ENCODE peak calls at places on chromosome 16, in six cellular contexts. One of them, this sample, is unnamed.
A peak's percentile ranks its signal among the peaks of the same experiment; 100 is the strongest.

GRCh38 chr16:50002190-50002589 is 22.8 kb upstream of the CNEP1R1 start:
- DNase-seq in mesendoderm: no peak
- DNase-seq in H9: no peak
- DNase-seq in neuronal stem cell: no peak
- DNase-seq in IMR-90: no peak
- DNase-seq in mesenchymal stem cell: no peak
- DNase-seq in this sample: no peak

GRCh38 chr16:16861546-16861945 is 482.6 kb downstream of the NPIPA7 start:
- DNase-seq in mesendoderm: peak; percentile 55
- DNase-seq in H9: peak; percentile 56
- DNase-seq in neuronal stem cell: peak; percentile 55
- DNase-seq in IMR-90: peak; percentile 32
- DNase-seq in mesenchymal stem cell: peak; percentile 0
- DNase-seq in this sample: peak; percentile 71

GRCh38 chr16:19085679-19086200 is 18.3 kb downstream of the COQ7 start:
- DNase-seq in mesendoderm: peak; percentile 29
- DNase-seq in H9: no peak
- DNase-seq in neuronal stem cell: no peak
- DNase-seq in IMR-90: no peak
- DNase-seq in mesenchymal stem cell: peak; percentile 34
- DNase-seq in this sample: no peak

GRCh38 chr16:72246423-72246822 is 74.5 kb upstream of the PMFBP1 start:
- DNase-seq in mesendoderm: no peak
- DNase-seq in H9: no peak
- DNase-seq in neuronal stem cell: no peak
- DNase-seq in IMR-90: no peak
- DNase-seq in mesenchymal stem cell: no peak
- DNase-seq in this sample: no peak

GRCh38 chr16:69088684-69089083 is 16.8 kb upstream of the HAS3 start:
- DNase-seq in mesendoderm: no peak
- DNase-seq in H9: no peak
- DNase-seq in neuronal stem cell: no peak
- DNase-seq in IMR-90: no peak
- DNase-seq in mesenchymal stem cell: no peak
- DNase-seq in this sample: no peak

GRCh38 chr16:47965439-47965838 is 190.4 kb downstream of the ABCC12 start:
- DNase-seq in mesendoderm: peak; percentile 93
- DNase-seq in H9: peak; percentile 70
- DNase-seq in neuronal stem cell: peak; percentile 70
- DNase-seq in IMR-90: peak; percentile 50
- DNase-seq in mesenchymal stem cell: no peak
- DNase-seq in this sample: peak; percentile 3

GRCh38 chr16:23254338-23254737 is 47.8 kb upstream of the SCNN1B start:
- DNase-seq in mesendoderm: peak; percentile 14
- DNase-seq in H9: no peak
- DNase-seq in neuronal stem cell: no peak
- DNase-seq in IMR-90: peak; percentile 48
- DNase-seq in mesenchymal stem cell: no peak
- DNase-seq in this sample: peak; percentile 43

GRCh38 chr16:87226926-87227650 is 90.1 kb downstream of the C16orf95 start:
- DNase-seq in mesendoderm: no peak
- DNase-seq in H9: no peak
- DNase-seq in neuronal stem cell: no peak
- DNase-seq in IMR-90: peak; percentile 93
- DNase-seq in mesenchymal stem cell: peak; percentile 82
- DNase-seq in this sample: no peak

GRCh38 chr16:58269526-58269925 is 25.3 kb downstream of the PRSS54 start:
- DNase-seq in mesendoderm: no peak
- DNase-seq in H9: no peak
- DNase-seq in neuronal stem cell: no peak
- DNase-seq in IMR-90: peak; percentile 40
- DNase-seq in mesenchymal stem cell: peak; percentile 6
- DNase-seq in this sample: no peak

GRCh38 chr16:57757883-57758282 is 22.3 kb downstream of the KATNB1 start:
- DNase-seq in mesendoderm: no peak
- DNase-seq in H9: no peak
- DNase-seq in neuronal stem cell: no peak
- DNase-seq in IMR-90: no peak
- DNase-seq in mesenchymal stem cell: no peak
- DNase-seq in this sample: no peak

GRCh38 chr16:57253410-57253927 is 8.4 kb downstream of the ARL2BP start:
- DNase-seq in mesendoderm: no peak
- DNase-seq in H9: no peak
- DNase-seq in neuronal stem cell: no peak
- DNase-seq in IMR-90: no peak
- DNase-seq in mesenchymal stem cell: no peak
- DNase-seq in this sample: no peak

GRCh38 chr16:66166451-66166850 is 200.0 kb upstream of the CDH5 start:
- DNase-seq in mesendoderm: no peak
- DNase-seq in H9: no peak
- DNase-seq in neuronal stem cell: no peak
- DNase-seq in IMR-90: peak; percentile 12
- DNase-seq in mesenchymal stem cell: no peak
- DNase-seq in this sample: no peak

GRCh38 chr16:85991425-85991824 is 92.5 kb downstream of the IRF8 start:
- DNase-seq in mesendoderm: no peak
- DNase-seq in H9: no peak
- DNase-seq in neuronal stem cell: no peak
- DNase-seq in IMR-90: no peak
- DNase-seq in mesenchymal stem cell: no peak
- DNase-seq in this sample: no peak

GRCh38 chr16:89152831-89153700 is 18.5 kb upstream of the CDH15 start:
- DNase-seq in mesendoderm: no peak
- DNase-seq in H9: no peak
- DNase-seq in neuronal stem cell: no peak
- DNase-seq in IMR-90: no peak
- DNase-seq in mesenchymal stem cell: no peak
- DNase-seq in this sample: no peak

GRCh38 chr16:14131774-14132695 is 60.9 kb downstream of the MRTFB start:
- DNase-seq in mesendoderm: no peak
- DNase-seq in H9: no peak
- DNase-seq in neuronal stem cell: no peak
- DNase-seq in IMR-90: peak; percentile 16
- DNase-seq in mesenchymal stem cell: peak; percentile 27
- DNase-seq in this sample: no peak

GRCh38 chr16:88760424-88761142 is 24.4 kb downstream of the PIEZO1 start:
- DNase-seq in mesendoderm: no peak
- DNase-seq in H9: no peak
- DNase-seq in neuronal stem cell: no peak
- DNase-seq in IMR-90: no peak
- DNase-seq in mesenchymal stem cell: no peak
- DNase-seq in this sample: peak; percentile 49

GRCh38 chr16:9518054-9518453 is 426.6 kb downstream of the HAPSTR1 start:
- DNase-seq in mesendoderm: no peak
- DNase-seq in H9: no peak
- DNase-seq in neuronal stem cell: no peak
- DNase-seq in IMR-90: no peak
- DNase-seq in mesenchymal stem cell: no peak
- DNase-seq in this sample: no peak

GRCh38 chr16:48897698-48898205 is 287.8 kb upstream of the N4BP1 start:
- DNase-seq in mesendoderm: no peak
- DNase-seq in H9: peak; percentile 1
- DNase-seq in neuronal stem cell: no peak
- DNase-seq in IMR-90: no peak
- DNase-seq in mesenchymal stem cell: no peak
- DNase-seq in this sample: no peak

GRCh38 chr16:86949116-86949515 is 368.1 kb downstream of the C16orf95 start:
- DNase-seq in mesendoderm: no peak
- DNase-seq in H9: no peak
- DNase-seq in neuronal stem cell: no peak
- DNase-seq in IMR-90: no peak
- DNase-seq in mesenchymal stem cell: peak; percentile 13
- DNase-seq in this sample: no peak

GRCh38 chr16:57643166-57643813 is 14.9 kb downstream of the ADGRG1 start:
- DNase-seq in mesendoderm: peak; percentile 62
- DNase-seq in H9: no peak
- DNase-seq in neuronal stem cell: no peak
- DNase-seq in IMR-90: peak; percentile 70
- DNase-seq in mesenchymal stem cell: peak; percentile 37
- DNase-seq in this sample: no peak

GRCh38 chr16:63129411-63130125 is 1093.3 kb upstream of the CDH8 start:
- DNase-seq in mesendoderm: no peak
- DNase-seq in H9: peak; percentile 34
- DNase-seq in neuronal stem cell: no peak
- DNase-seq in IMR-90: no peak
- DNase-seq in mesenchymal stem cell: no peak
- DNase-seq in this sample: no peak

GRCh38 chr16:70693231-70693671 is 7.4 kb upstream of the MTSS2 start:
- DNase-seq in mesendoderm: no peak
- DNase-seq in H9: no peak
- DNase-seq in neuronal stem cell: no peak
- DNase-seq in IMR-90: no peak
- DNase-seq in mesenchymal stem cell: peak; percentile 66
- DNase-seq in this sample: peak; percentile 73

GRCh38 chr16:75130150-75130771 is 13.7 kb upstream of the LDHD start:
- DNase-seq in mesendoderm: peak; percentile 77
- DNase-seq in H9: peak; percentile 52
- DNase-seq in neuronal stem cell: no peak
- DNase-seq in IMR-90: no peak
- DNase-seq in mesenchymal stem cell: no peak
- DNase-seq in this sample: no peak

GRCh38 chr16:65770752-65771151 is 595.7 kb upstream of the CDH5 start:
- DNase-seq in mesendoderm: peak; percentile 20
- DNase-seq in H9: no peak
- DNase-seq in neuronal stem cell: no peak
- DNase-seq in IMR-90: no peak
- DNase-seq in mesenchymal stem cell: no peak
- DNase-seq in this sample: peak; percentile 37

GRCh38 chr16:82830944-82831343 is 204.2 kb downstream of the CDH13 start:
- DNase-seq in mesendoderm: peak; percentile 53
- DNase-seq in H9: no peak
- DNase-seq in neuronal stem cell: no peak
- DNase-seq in IMR-90: no peak
- DNase-seq in mesenchymal stem cell: no peak
- DNase-seq in this sample: no peak

GRCh38 chr16:82832861-82833260 is 206.1 kb downstream of the CDH13 start:
- DNase-seq in mesendoderm: no peak
- DNase-seq in H9: no peak
- DNase-seq in neuronal stem cell: no peak
- DNase-seq in IMR-90: peak; percentile 90
- DNase-seq in mesenchymal stem cell: peak; percentile 13
- DNase-seq in this sample: no peak

GRCh38 chr16:82835487-82836160 is 208.9 kb downstream of the CDH13 start:
- DNase-seq in mesendoderm: peak; percentile 27
- DNase-seq in H9: no peak
- DNase-seq in neuronal stem cell: no peak
- DNase-seq in IMR-90: peak; percentile 54
- DNase-seq in mesenchymal stem cell: no peak
- DNase-seq in this sample: peak; percentile 3

GRCh38 chr16:82834156-82834758 is 207.5 kb downstream of the CDH13 start:
- DNase-seq in mesendoderm: peak; percentile 13
- DNase-seq in H9: no peak
- DNase-seq in neuronal stem cell: no peak
- DNase-seq in IMR-90: peak; percentile 46
- DNase-seq in mesenchymal stem cell: no peak
- DNase-seq in this sample: no peak
- H2BK5ac ChIP-seq in mesendoderm: no peak overlapping the region
- H2BK5ac ChIP-seq in H9: no peak overlapping the region
- H2BK5ac ChIP-seq in neuronal stem cell: no peak overlapping the region
- H2BK5ac ChIP-seq in IMR-90: no peak overlapping the region
- H2BK5ac ChIP-seq in mesenchymal stem cell: no peak overlapping the region
- H2BK5ac ChIP-seq in this sample: no peak overlapping the region

GRCh38 chr16:28821874-28822519 is 802 bp upstream of the ATXN2L start:
- DNase-seq in mesendoderm: peak; percentile 75
- DNase-seq in H9: no peak
- DNase-seq in neuronal stem cell: no peak
- DNase-seq in IMR-90: no peak
- DNase-seq in mesenchymal stem cell: no peak
- DNase-seq in this sample: no peak

GRCh38 chr16:28823291-28823718 is 506 bp downstream of the ATXN2L start:
- DNase-seq in mesendoderm: no peak
- DNase-seq in H9: no peak
- DNase-seq in neuronal stem cell: no peak
- DNase-seq in IMR-90: no peak
- DNase-seq in mesenchymal stem cell: no peak
- DNase-seq in this sample: no peak

GRCh38 chr16:28824548-28824973 is 1.8 kb downstream of the ATXN2L start:
- DNase-seq in mesendoderm: no peak
- DNase-seq in H9: no peak
- DNase-seq in neuronal stem cell: no peak
- DNase-seq in IMR-90: no peak
- DNase-seq in mesenchymal stem cell: no peak
- DNase-seq in this sample: peak; percentile 6

GRCh38 chr16:28822520-28823290 is at the start of gene ATXN2L:
- DNase-seq in mesendoderm: peak; percentile 95
- DNase-seq in H9: peak; percentile 86
- DNase-seq in neuronal stem cell: peak; percentile 90
- DNase-seq in IMR-90: peak; percentile 96
- DNase-seq in mesenchymal stem cell: peak; percentile 96
- DNase-seq in this sample: peak; percentile 97

GRCh38 chr16:28823719-28824547 is 1.1 kb downstream of the ATXN2L start:
- DNase-seq in mesendoderm: peak; percentile 99
- DNase-seq in H9: peak; percentile 98
- DNase-seq in neuronal stem cell: peak; percentile 96
- DNase-seq in IMR-90: peak; percentile 98
- DNase-seq in mesenchymal stem cell: peak; percentile 99
- DNase-seq in this sample: peak; percentile 92
- H3K4ac ChIP-seq in mesendoderm: peak overlapping the region; percentile 100
- H3K4ac ChIP-seq in H9: no peak overlapping the region
- H3K4ac ChIP-seq in neuronal stem cell: no peak overlapping the region
- H3K4ac ChIP-seq in IMR-90: peak overlapping the region; percentile 100
- H3K4ac ChIP-seq in mesenchymal stem cell: peak overlapping the region; percentile 100
- H3K4ac ChIP-seq in this sample: peak overlapping the region; percentile 100

GRCh38 chr16:67429053-67429798 is 1.7 kb upstream of the HSD11B2 start:
- DNase-seq in mesendoderm: no peak
- DNase-seq in H9: no peak
- DNase-seq in neuronal stem cell: no peak
- DNase-seq in IMR-90: no peak
- DNase-seq in mesenchymal stem cell: no peak
- DNase-seq in this sample: no peak
- H2BK5ac ChIP-seq in mesendoderm: no peak overlapping the region
- H2BK5ac ChIP-seq in H9: no peak overlapping the region
- H2BK5ac ChIP-seq in neuronal stem cell: no peak overlapping the region
- H2BK5ac ChIP-seq in IMR-90: no peak overlapping the region
- H2BK5ac ChIP-seq in mesenchymal stem cell: no peak overlapping the region
- H2BK5ac ChIP-seq in this sample: no peak overlapping the region

DNA sequence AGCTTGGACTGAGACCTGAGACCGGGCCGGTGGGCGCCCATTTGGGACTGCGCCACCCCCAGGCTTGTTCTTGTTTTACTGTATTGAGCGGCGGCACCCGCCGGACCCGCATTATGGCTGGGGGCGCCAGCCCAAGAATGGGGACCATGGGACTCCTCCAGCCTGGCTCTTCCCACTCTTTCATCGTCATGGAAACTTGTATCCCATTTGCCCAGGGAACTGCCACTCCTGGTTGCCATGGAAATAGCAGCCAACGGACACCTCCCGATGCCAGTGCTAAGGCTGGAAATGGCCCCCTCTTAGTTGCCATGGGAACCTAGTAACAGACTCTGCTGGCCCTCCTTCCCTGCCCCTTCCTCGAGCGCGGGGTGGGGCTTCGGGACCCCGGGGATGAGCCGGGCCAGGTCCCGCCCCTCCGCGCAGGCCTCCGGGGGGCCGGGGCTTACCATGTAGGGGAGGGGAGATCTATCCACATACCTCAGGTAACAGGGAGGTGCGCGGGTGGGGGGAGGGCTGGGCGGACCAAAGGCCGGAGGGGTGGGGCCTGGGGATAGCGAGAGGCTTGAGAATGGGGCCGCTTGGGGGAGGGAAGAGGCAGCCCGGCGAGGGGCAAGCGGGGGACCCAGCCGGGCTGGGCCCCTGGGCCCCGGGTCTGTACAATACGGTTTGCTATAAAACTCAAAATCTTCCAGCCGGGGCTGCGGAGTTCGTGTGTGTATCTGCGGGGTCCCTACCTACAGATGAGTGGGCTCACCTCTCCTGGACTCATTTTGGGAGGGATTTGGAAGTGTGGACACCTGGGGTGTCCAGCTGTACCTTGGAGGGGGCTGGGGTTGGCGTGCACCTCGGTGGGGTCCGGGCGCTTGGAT is 547 bp upstream of the ORAI3 start:
- DNase-seq in mesendoderm: peak; percentile 100
- DNase-seq in H9: peak; percentile 100
- DNase-seq in neuronal stem cell: peak; percentile 100
- DNase-seq in IMR-90: peak; percentile 96
- DNase-seq in mesenchymal stem cell: peak; percentile 100
- DNase-seq in this sample: peak; percentile 85
- H3K4ac ChIP-seq in mesendoderm: peak overlapping the region; percentile 92
- H3K4ac ChIP-seq in H9: no peak overlapping the region
- H3K4ac ChIP-seq in neuronal stem cell: peak overlapping the region; percentile 89
- H3K4ac ChIP-seq in IMR-90: peak overlapping the region; percentile 84
- H3K4ac ChIP-seq in mesenchymal stem cell: peak overlapping the region; percentile 99
- H3K4ac ChIP-seq in this sample: peak overlapping the region; percentile 24